ENCODE peak calls at places on chromosomes 11 and 22, in seven cellular contexts. J is HepG2, O is GM12892, I is GM12878, R is H1, F is K562, W is SK-N-SH. H is an unnamed sample.

GRCh38 chr22:39174498-39175120 is 22.1 kb upstream of the CBX7 start:
- DNase-seq in J (peak), O (no peak), I (no peak), R (peak), F (peak), W (peak), H (no peak)

GRCh38 chr11:96016978-96017502 is 93.1 kb upstream of the MTMR2 start:
- DNase-seq in J (no peak), O (no peak), I (no peak), R (no peak), F (no peak), W (no peak), H (no peak)

GRCh38 chr11:132030896-132031295 is 660.5 kb downstream of the NTM start:
- DNase-seq in J (no peak), O (no peak), I (no peak), R (no peak), F (no peak), W (no peak), H (no peak)

GRCh38 chr11:83156150-83156995 is 558 bp upstream of the PCF11 start:
- DNase-seq in J (peak), O (peak), I (peak), R (peak), F (peak), W (peak), H (peak)

GRCh38 chr11:62852523-62853188 is 13.3 kb upstream of the WDR74 start:
- DNase-seq in J (no peak), O (no peak), I (no peak), R (no peak), F (no peak), W (no peak), H (no peak)

GRCh38 chr11:85076535-85077330 is 550.4 kb downstream of the DLG2 start:
- DNase-seq in J (no peak), O (no peak), I (no peak), R (no peak), F (no peak), W (no peak), H (no peak)

GRCh38 chr11:2901854-2902783 is 16.5 kb upstream of the CDKN1C start:
- DNase-seq in J (peak), O (peak), I (peak), R (peak), F (peak), W (peak), H (peak)

GRCh38 chr11:35111171-35112055 is 27.6 kb upstream of the CD44 start:
- DNase-seq in J (no peak), O (no peak), I (no peak), R (no peak), F (peak), W (no peak), H (no peak)

GRCh38 chr11:116412118-116412889 is 360.5 kb downstream of the BUD13 start:
- DNase-seq in J (peak), O (no peak), I (no peak), R (no peak), F (no peak), W (no peak), H (no peak)

GRCh38 chr11:61955416-61956135 is 5.4 kb downstream of the BEST1 start:
- DNase-seq in J (no peak), O (no peak), I (no peak), R (peak), F (no peak), W (no peak), H (peak)

GRCh38 chr22:38148252-38148651 is 33.4 kb downstream of the PLA2G6 start:
- DNase-seq in J (no peak), O (no peak), I (no peak), R (no peak), F (no peak), W (no peak), H (no peak)

GRCh38 chr11:86416494-86416893 is 41.8 kb downstream of the CCDC81 start:
- DNase-seq in J (no peak), O (no peak), I (no peak), R (no peak), F (no peak), W (no peak), H (no peak)

GRCh38 chr11:92380882-92381281 is 156.3 kb downstream of the FAT3 start:
- DNase-seq in J (no peak), O (no peak), I (no peak), R (no peak), F (no peak), W (no peak), H (no peak)

GRCh38 chr22:49663823-49664222 is 163.8 kb downstream of the BRD1 start:
- DNase-seq in J (no peak), O (no peak), I (no peak), R (no peak), F (no peak), W (no peak), H (no peak)

GRCh38 chr11:62601114-62601363 is 626 bp downstream of the MTA2 start:
- DNase-seq in J (no peak), O (peak), I (no peak), R (no peak), F (no peak), W (no peak), H (no peak)

GRCh38 chr22:50303848-50304527 is 3.5 kb downstream of the PLXNB2 start:
- DNase-seq in J (peak), O (peak), I (no peak), R (no peak), F (peak), W (peak), H (no peak)

GRCh38 chr11:14336507-14337503 is 22.2 kb downstream of the RRAS2 start:
- DNase-seq in J (peak), O (no peak), I (no peak), R (no peak), F (peak), W (no peak), H (no peak)

GRCh38 chr22:43013355-43014061 is 1.4 kb downstream of the PACSIN2 start:
- DNase-seq in J (peak), O (no peak), I (no peak), R (no peak), F (no peak), W (no peak), H (no peak)

GRCh38 chr22:44261164-44261860 is 51.4 kb downstream of the SHISAL1 start:
- DNase-seq in J (no peak), O (no peak), I (no peak), R (no peak), F (no peak), W (no peak), H (no peak)

GRCh38 chr22:44261861-44262595 is 50.7 kb downstream of the SHISAL1 start:
- DNase-seq in J (no peak), O (no peak), I (no peak), R (no peak), F (no peak), W (peak), H (no peak)

GRCh38 chr22:44260216-44261035 is 52.3 kb downstream of the SHISAL1 start:
- DNase-seq in J (no peak), O (no peak), I (no peak), R (no peak), F (no peak), W (no peak), H (no peak)

GRCh38 chr22:44256860-44257560 is 55.7 kb downstream of the SHISAL1 start:
- DNase-seq in J (no peak), O (no peak), I (no peak), R (no peak), F (no peak), W (no peak), H (no peak)

DNA sequence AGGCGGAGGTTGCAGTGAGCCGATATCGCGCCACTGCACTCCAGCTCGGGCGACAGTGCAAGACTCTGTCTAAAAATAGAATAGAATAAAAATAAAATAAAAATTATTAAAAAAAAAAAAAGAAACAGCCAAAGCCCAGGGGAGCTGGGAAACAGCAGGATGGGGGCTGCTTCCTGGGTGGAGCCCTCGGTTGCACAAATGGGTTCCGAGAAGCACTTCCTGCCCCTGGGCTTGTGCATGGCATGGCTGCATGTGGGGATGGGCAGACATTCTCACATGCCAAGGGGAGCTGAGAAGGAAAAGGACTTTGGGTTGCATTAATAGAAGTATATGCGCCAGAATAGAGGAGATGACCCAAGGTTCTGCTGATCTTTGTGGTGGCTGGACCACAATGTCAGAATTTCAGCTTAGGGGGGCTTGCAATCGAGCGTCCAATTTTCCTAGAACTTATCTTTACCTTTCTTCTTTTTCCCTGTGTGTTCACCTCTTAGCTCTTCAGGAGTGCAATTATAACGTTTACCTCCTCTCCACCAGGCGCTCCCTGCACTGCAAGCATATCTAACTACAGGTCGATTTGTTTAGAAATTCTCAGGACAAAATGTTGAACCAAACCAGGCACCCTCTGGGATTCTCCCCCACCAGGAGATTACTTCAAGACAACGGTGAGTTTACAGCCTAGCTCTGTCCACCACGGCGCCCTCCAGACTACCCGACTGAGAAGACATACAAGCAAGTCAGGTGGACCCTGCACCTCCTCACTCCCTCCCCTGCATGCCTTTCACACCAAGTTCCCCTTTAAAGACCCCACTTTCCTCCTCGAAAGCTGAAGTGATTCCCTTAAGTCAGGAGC is 53.2 kb downstream of the SHISAL1 start:
- DNase-seq in J (no peak), O (no peak), I (no peak), R (no peak), F (no peak), W (no peak), H (no peak)
- TF ChIP-seq TAF1 in J (no peak), O (no peak), I (no peak), R (no peak), F (no peak), W (no peak), H (no peak)

GRCh38 chr11:5280582-5281102 is 10.9 kb upstream of the HBE1 start:
- DNase-seq in J (peak), O (peak), I (peak), R (no peak), F (peak), W (no peak), H (peak)
- TF ChIP-seq POLR2AphosphoS5 in J (no peak), O (no peak), I (no peak), R (no peak), F (peak), W (no peak), H (no peak)

GRCh38 chr11:64334764-64335741 is 5.0 kb upstream of the CCDC88B start:
- DNase-seq in J (peak), O (peak), I (peak), R (no peak), F (peak), W (peak), H (peak)
- TF ChIP-seq TAF1 in J (no peak), O (no peak), I (no peak), R (no peak), F (peak), W (no peak), H (no peak)

DNA sequence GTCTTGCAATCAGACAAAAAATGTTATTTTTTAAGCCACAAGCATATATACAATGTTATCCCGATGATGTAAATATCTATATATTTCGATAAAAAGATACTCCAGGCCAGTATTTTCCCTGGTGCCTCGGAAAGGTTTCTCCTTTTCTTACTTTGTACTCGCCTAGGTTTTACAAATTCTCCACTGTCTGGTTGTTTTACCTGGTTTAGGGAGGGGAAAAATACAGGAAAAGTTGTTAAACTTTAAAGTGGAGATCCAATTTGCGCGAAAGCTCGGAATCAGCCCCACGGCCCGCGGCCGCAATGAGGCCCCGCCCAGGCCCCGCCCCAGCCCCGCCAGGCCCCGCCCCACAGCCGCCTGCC is 58.4 kb upstream of the WNT7B start:
- DNase-seq in J (no peak), O (no peak), I (no peak), R (no peak), F (no peak), W (no peak), H (no peak)
- TF ChIP-seq POLR2AphosphoS5 in J (peak), O (no peak), I (no peak), R (no peak), F (no peak), W (peak), H (no peak)

DNA sequence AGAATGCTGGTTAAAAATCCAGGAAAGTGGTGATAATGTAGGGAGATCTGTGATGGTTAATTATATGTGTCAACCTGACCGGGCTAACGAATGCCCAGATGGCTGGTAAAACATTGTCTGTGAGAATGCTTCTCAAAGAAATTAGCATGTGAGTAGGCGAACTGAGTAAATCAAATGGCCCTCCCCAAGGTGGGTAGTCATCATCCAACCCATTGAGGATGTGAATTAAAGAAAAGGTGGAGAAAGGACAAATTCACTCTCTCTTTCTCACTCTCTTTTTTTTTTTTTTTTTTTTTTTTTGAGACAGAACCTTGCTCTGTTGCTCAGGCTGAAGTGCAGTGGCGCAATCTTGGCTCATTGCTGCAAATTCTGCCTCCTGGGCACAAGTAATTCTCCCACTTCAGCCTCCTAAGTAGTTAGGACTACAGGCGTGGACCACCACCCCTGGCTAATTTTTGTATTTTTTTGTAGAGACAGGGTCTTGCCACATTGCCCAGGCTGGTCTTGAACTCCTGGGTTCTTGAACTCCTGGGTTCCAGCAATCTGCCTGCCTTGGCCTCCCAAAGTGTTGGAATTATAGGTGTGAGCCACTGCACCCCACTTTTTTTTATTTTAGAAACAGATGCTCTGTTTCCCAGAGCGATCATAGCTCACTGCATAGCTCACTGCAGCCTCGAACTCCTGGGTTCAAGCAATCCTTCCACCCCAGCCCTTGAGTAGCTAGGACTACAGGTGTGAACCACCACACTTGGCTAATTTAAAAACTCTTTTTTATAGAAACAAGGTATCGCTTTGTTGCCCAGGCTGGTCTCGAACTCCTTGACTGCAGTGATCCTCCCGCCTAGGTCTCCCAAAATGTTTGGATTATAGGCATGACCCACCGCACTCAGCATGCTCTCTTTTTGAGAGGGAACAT is 22.0 kb upstream of the P2RY6 start:
- DNase-seq in J (no peak), O (no peak), I (no peak), R (no peak), F (no peak), W (no peak), H (no peak)
- TF ChIP-seq TAF1 in J (no peak), O (no peak), I (no peak), R (no peak), F (no peak), W (no peak), H (no peak)

DNA sequence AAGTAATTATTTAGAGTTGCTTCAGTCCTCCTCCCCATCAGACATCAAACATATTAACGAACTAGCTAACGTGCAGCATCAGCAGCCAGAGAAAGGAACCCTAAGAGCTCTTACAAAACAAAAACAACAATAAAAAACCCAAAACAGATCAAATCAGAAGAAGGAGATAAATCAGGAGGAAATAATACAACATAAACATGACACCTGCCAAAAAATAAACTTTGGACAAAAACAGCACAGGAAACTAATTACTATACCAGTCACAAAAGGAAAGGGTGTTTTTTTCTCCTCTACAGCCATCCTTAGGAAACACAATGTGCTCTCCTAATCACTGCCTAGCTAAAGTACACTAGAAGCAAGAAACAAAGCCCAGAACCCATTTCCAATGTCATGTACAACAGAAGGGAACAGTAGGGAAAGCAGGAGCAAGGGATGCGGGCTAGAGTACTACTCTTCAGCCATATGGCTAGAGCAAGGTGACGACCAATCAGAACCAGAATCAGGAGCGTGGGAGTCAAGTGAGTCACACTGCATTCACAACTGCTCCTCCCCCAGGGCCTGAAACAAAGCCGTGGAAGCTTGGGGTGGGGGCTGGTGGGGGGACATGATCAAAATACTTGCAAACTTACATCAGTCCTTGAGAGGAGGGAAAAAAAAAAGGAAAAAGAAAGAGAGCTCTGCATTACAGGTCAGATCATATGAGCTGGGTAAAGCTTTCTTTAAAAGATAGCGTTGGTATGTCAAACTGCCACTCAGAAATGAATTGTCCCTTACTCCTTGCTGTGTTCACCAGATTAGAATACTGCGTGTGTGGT is 60.4 kb downstream of the LARGE2 start:
- DNase-seq in J (no peak), O (no peak), I (no peak), R (peak), F (peak), W (peak), H (no peak)
- TF ChIP-seq POLR2AphosphoS5 in J (no peak), O (no peak), I (no peak), R (peak), F (no peak), W (no peak), H (no peak)

DNA sequence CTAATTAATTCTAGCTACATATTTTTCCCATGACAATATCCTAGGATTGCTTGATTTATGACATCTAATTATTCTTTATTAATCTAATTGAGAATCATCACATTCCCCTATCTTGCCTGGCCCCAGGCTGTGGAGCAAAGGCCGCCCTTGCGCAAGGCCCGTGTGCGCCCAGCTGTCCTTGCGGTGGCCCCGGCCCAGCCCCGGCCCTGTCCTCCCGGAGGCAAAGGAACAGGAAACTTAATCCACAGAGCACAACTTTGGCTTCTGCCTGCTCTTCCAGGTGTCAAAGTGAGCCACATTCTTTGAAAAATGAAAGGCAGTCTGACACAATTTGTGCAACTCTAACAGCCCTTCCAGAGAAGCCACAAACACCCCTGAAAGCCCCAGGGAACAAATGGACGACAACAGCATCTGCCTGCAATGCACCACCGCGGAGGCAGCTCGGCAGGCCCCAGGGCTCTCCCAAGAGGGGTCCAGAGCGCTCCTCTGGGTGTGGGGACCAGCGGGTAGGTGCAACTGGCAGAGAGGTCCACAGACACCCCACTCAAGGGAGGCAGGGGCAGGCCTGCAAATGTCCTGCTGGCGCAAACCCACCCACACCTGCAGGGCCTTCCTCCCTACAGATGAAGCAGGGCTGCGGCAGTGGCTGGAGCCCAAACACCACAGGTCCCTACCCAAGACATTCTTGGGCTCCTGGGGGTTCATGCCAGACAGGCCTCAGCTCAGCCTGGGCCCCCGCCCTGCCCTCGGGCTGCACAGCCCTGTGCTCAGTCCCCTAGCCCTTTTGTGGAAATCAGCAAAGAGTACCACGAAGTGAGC is 30.3 kb downstream of the GNB1L start:
- DNase-seq in J (peak), O (no peak), I (no peak), R (no peak), F (no peak), W (no peak), H (peak)
- TF ChIP-seq TAF1 in J (peak), O (no peak), I (no peak), R (no peak), F (no peak), W (no peak), H (no peak)

GRCh38 chr22:36330655-36331305 is 57.0 kb downstream of the MYH9 start:
- DNase-seq in J (no peak), O (no peak), I (no peak), R (no peak), F (no peak), W (no peak), H (no peak)
- TF ChIP-seq POLR2AphosphoS5 in J (no peak), O (no peak), I (no peak), R (peak), F (no peak), W (no peak), H (no peak)

H was measured in GM12891.